ENCODE peak calls at places on chromosomes 3 and 15, in eight cellular contexts. M is substantia nigra, K is tibial nerve, Z is kidney glomerular epithelial cell, X is AG04450, V is A549, R is transverse colon, I is AG09309. O is an unnamed sample.
A peak's percentile ranks its signal among the peaks of the same experiment; 100 is the strongest.

GRCh38 chr3:99862208-99862607 is 44.5 kb downstream of the CMSS1 start:
- DNase-seq in M (no peak), K (no peak), Z (peak; percentile 84), X (no peak), V (no peak), R (no peak), I (peak; percentile 35), O (no peak)

GRCh38 chr15:40282870-40283614 is at the start of gene ANKRD63:
- DNase-seq in M (no peak), K (no peak), Z (no peak), X (no peak), V (peak; percentile 54), R (peak; percentile 36), I (no peak), O (no peak)

GRCh38 chr3:183369117-183369516 is 59.3 kb downstream of the MCF2L2 start:
- DNase-seq in M (no peak), K (no peak), Z (no peak), X (no peak), V (no peak), R (no peak), I (no peak), O (no peak)

GRCh38 chr15:95051881-95052280 is 820.5 kb downstream of the MCTP2 start:
- DNase-seq in M (no peak), K (no peak), Z (no peak), X (no peak), V (no peak), R (no peak), I (no peak), O (no peak)

GRCh38 chr15:98611808-98612207 is 36.5 kb upstream of the IGF1R start:
- DNase-seq in M (no peak), K (no peak), Z (no peak), X (no peak), V (no peak), R (no peak), I (no peak), O (no peak)

GRCh38 chr3:62109534-62109933 is 263.8 kb downstream of the FEZF2 start:
- DNase-seq in M (no peak), K (no peak), Z (no peak), X (peak; percentile 90), V (no peak), R (no peak), I (peak; percentile 93), O (peak; percentile 32)

GRCh38 chr3:9676780-9677179 is 26.9 kb upstream of the CPNE9 start:
- DNase-seq in M (no peak), K (no peak), Z (no peak), X (no peak), V (no peak), R (no peak), I (no peak), O (no peak)

GRCh38 chr3:122609798-122610559 is 32.5 kb downstream of the PARP15 start:
- DNase-seq in M (no peak), K (no peak), Z (peak; percentile 83), X (peak; percentile 54), V (peak; percentile 46), R (no peak), I (peak; percentile 45), O (no peak)

GRCh38 chr3:43025423-43025822 is 46.3 kb downstream of the GASK1A start:
- DNase-seq in M (no peak), K (no peak), Z (no peak), X (no peak), V (no peak), R (no peak), I (no peak), O (no peak)

GRCh38 chr3:175392653-175393052 is 533.5 kb downstream of the NAALADL2 start:
- DNase-seq in M (no peak), K (no peak), Z (no peak), X (no peak), V (no peak), R (no peak), I (no peak), O (no peak)

GRCh38 chr15:68204776-68205557 is at the start of gene CALML4:
- DNase-seq in M (no peak), K (peak; percentile 58), Z (no peak), X (no peak), V (no peak), R (peak; percentile 93), I (no peak), O (no peak)

GRCh38 chr15:80780416-80781221 is 1.4 kb downstream of the CEMIP start:
- DNase-seq in M (no peak), K (no peak), Z (no peak), X (no peak), V (peak; percentile 57), R (peak; percentile 53), I (no peak), O (no peak)

GRCh38 chr3:195147649-195148121 is 123.3 kb downstream of the XXYLT1 start:
- DNase-seq in M (no peak), K (no peak), Z (no peak), X (no peak), V (no peak), R (peak; percentile 65), I (no peak), O (no peak)

GRCh38 chr3:127796751-127797150 is 25.6 kb downstream of the MGLL start:
- DNase-seq in M (no peak), K (no peak), Z (no peak), X (no peak), V (no peak), R (no peak), I (no peak), O (no peak)

GRCh38 chr15:78162038-78162437 is 12.9 kb downstream of the IDH3A start:
- DNase-seq in M (no peak), K (no peak), Z (no peak), X (no peak), V (no peak), R (no peak), I (no peak), O (no peak)

GRCh38 chr3:43405888-43406636 is 119.7 kb downstream of the SNRK start:
- DNase-seq in M (no peak), K (no peak), Z (no peak), X (no peak), V (no peak), R (no peak), I (peak; percentile 1), O (no peak)

GRCh38 chr3:116018651-116019050 is 395.3 kb downstream of the GAP43 start:
- DNase-seq in M (no peak), K (no peak), Z (no peak), X (no peak), V (no peak), R (no peak), I (no peak), O (no peak)

GRCh38 chr3:63862804-63863149 is 828 bp downstream of the THOC7 start:
- DNase-seq in M (no peak), K (no peak), Z (peak; percentile 5), X (no peak), V (no peak), R (no peak), I (no peak), O (no peak)

GRCh38 chr3:29527251-29527650 is 246.4 kb downstream of the RBMS3 start:
- DNase-seq in M (no peak), K (no peak), Z (no peak), X (no peak), V (no peak), R (no peak), I (no peak), O (no peak)

GRCh38 chr3:141279074-141279945 is 47.7 kb downstream of the PXYLP1 start:
- DNase-seq in M (no peak), K (no peak), Z (no peak), X (no peak), V (peak; percentile 50), R (no peak), I (no peak), O (peak; percentile 50)

GRCh38 chr3:42829083-42829627 is 19.9 kb downstream of the ACKR2 start:
- DNase-seq in M (no peak), K (no peak), Z (no peak), X (no peak), V (no peak), R (peak; percentile 74), I (no peak), O (no peak)

GRCh38 chr15:53412542-53412941 is 346.9 kb downstream of the WDR72 start:
- DNase-seq in M (no peak), K (no peak), Z (no peak), X (no peak), V (no peak), R (no peak), I (no peak), O (no peak)

GRCh38 chr3:12965999-12966846 is 107.0 kb downstream of the IQSEC1 start:
- DNase-seq in M (no peak), K (no peak), Z (no peak), X (no peak), V (no peak), R (no peak), I (no peak), O (no peak)

GRCh38 chr3:115652738-115653137 is 29.4 kb downstream of the GAP43 start:
- DNase-seq in M (no peak), K (no peak), Z (no peak), X (no peak), V (no peak), R (no peak), I (no peak), O (no peak)

GRCh38 chr3:45618081-45618509 is 23.5 kb downstream of the LIMD1 start:
- DNase-seq in M (no peak), K (no peak), Z (no peak), X (no peak), V (peak; percentile 77), R (no peak), I (no peak), O (no peak)

GRCh38 chr3:65604863-65605526 is 433.7 kb downstream of the MAGI1 start:
- DNase-seq in M (no peak), K (no peak), Z (no peak), X (no peak), V (no peak), R (no peak), I (peak; percentile 55), O (no peak)

GRCh38 chr3:29777869-29778268 is 497.0 kb downstream of the RBMS3 start:
- DNase-seq in M (no peak), K (no peak), Z (no peak), X (no peak), V (no peak), R (no peak), I (no peak), O (no peak)

GRCh38 chr3:139198929-139199328 is 144.9 kb upstream of the MRPS22 start:
- DNase-seq in M (no peak), K (no peak), Z (no peak), X (no peak), V (no peak), R (no peak), I (peak; percentile 35), O (peak; percentile 58)

GRCh38 chr15:71792521-71792920 is 17.8 kb upstream of the NR2E3 start:
- DNase-seq in M (no peak), K (no peak), Z (peak; percentile 89), X (peak; percentile 39), V (no peak), R (no peak), I (peak; percentile 44), O (no peak)

GRCh38 chr3:120559228-120560061 is 36.7 kb upstream of the NDUFB4 start:
- DNase-seq in M (no peak), K (no peak), Z (peak; percentile 82), X (peak; percentile 26), V (no peak), R (peak; percentile 17), I (peak; percentile 13), O (peak; percentile 52)

GRCh38 chr3:112048911-112049310 is 14.4 kb downstream of the TMPRSS7 start:
- DNase-seq in M (no peak), K (no peak), Z (no peak), X (no peak), V (no peak), R (no peak), I (no peak), O (no peak)

GRCh38 chr3:21117397-21117796 is 633.6 kb downstream of the ZNF385D start:
- DNase-seq in M (no peak), K (no peak), Z (no peak), X (no peak), V (no peak), R (no peak), I (no peak), O (no peak)

GRCh38 chr3:158419820-158420653 is 151.0 kb upstream of the MLF1 start:
- DNase-seq in M (no peak), K (no peak), Z (no peak), X (no peak), V (no peak), R (no peak), I (no peak), O (no peak)

GRCh38 chr3:13142552-13143380 is 69.5 kb upstream of the IQSEC1 start:
- DNase-seq in M (no peak), K (no peak), Z (no peak), X (no peak), V (no peak), R (peak; percentile 0), I (no peak), O (no peak)

O was measured in SK-MEL-5.